ENCODE peak calls at places on chromosomes 1 and 21, in nine cellular contexts. L, W, F, M, I, N, T, R and X are unnamed samples.

GRCh38 chr1:234963180-234963903 is 165.3 kb downstream of the TOMM20 start:
- DNase-seq in T (peak; percentile 86), I (no peak), L (peak; percentile 89), F (no peak), N (peak; percentile 95), M (peak; percentile 93), W (no peak), R (peak; percentile 93), X (peak; percentile 98)

GRCh38 chr1:186429017-186429416 is 31.9 kb downstream of the PDC start:
- DNase-seq in L (no peak), T (no peak), N (no peak), W (no peak), R (no peak), M (no peak), F (no peak), I (no peak), X (no peak)

GRCh38 chr1:28144203-28145135 is 32.0 kb downstream of the PTAFR start:
- DNase-seq in T (no peak), F (no peak), L (peak; percentile 68), W (no peak), R (peak; percentile 73), I (no peak), M (peak; percentile 23), N (peak; percentile 80), X (peak; percentile 70)

GRCh38 chr1:29569971-29570634 is 333.8 kb downstream of the PTPRU start:
- DNase-seq in T (peak; percentile 94), L (no peak), M (no peak), W (no peak), N (peak; percentile 98), F (no peak), I (no peak), R (peak; percentile 95), X (no peak)

GRCh38 chr1:228830185-228830953 is 95.1 kb downstream of the RHOU start:
- DNase-seq in F (no peak), I (no peak), T (no peak), N (no peak), R (no peak), W (no peak), L (no peak), M (no peak), X (no peak)

GRCh38 chr1:228646717-228647522 is 88.4 kb upstream of the RHOU start:
- DNase-seq in W (no peak), F (peak; percentile 64), R (peak; percentile 54), T (no peak), M (peak; percentile 59), L (peak; percentile 69), N (peak; percentile 39), I (no peak), X (peak; percentile 54)

GRCh38 chr21:46202592-46203202 is 18.4 kb upstream of the SPATC1L start:
- DNase-seq in L (no peak), N (no peak), M (no peak), I (no peak), F (no peak), T (no peak), R (no peak), W (no peak), X (no peak)

GRCh38 chr1:89945852-89946476 is 48.9 kb upstream of the ZNF326 start:
- DNase-seq in I (no peak), M (no peak), L (no peak), R (peak; percentile 46), N (peak; percentile 85), T (no peak), F (no peak), W (no peak), X (no peak)

GRCh38 chr1:53944469-53945182 is 873 bp downstream of the IFT25 start:
- DNase-seq in F (peak; percentile 33), T (no peak), M (no peak), L (no peak), N (no peak), W (no peak), R (peak; percentile 20), I (no peak), X (peak; percentile 14)

GRCh38 chr1:108028841-108029401 is 63.9 kb upstream of the VAV3 start:
- DNase-seq in N (no peak), W (no peak), L (no peak), M (no peak), I (no peak), R (no peak), F (no peak), T (no peak), X (no peak)

DNA sequence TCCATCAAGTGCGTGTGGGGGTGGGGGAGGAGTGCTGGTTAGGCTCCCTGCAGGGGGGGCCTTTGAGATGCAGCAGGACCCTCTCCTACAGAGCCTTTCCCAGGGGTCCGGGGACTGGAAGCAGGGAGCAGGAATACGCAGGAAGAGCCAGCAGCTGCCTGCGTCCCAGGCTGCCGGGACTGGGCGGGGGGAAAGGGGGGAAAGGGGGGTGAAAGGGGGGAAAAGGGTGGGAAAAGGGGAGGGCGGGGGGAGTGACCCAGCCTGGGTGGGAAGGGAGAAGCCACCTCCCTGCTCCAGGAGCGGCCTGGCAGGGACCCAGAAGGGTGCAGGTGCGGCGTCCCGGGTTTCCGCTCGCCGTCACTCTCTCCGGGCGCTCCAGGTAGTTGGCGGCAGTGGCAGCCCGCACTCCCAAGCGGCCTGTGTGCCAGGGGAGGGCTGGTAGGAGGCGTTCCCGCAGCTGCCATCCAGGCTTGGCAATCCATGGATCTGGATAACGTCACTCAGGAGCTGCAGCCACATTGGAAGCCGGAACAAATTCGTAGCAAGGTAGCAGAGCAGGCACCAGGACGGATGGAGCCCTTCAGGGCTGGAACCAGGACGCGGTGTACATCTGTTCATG is 141.0 kb upstream of the NGF start:
- DNase-seq in N (no peak), T (no peak), M (no peak), I (no peak), R (no peak), L (no peak), F (no peak), W (no peak), X (no peak)
- TF ChIP-seq CTCF in N (no peak), T (no peak), M (no peak), I (no peak), R (no peak), L (no peak), F (no peak), W (no peak), X (no peak)

GRCh38 chr21:31515253-31515652 is 144.2 kb upstream of the SOD1 start:
- DNase-seq in I (no peak), F (no peak), M (no peak), N (no peak), W (no peak), T (no peak), R (no peak), L (no peak), X (no peak)

GRCh38 chr21:31518580-31518979 is 140.9 kb upstream of the SOD1 start:
- DNase-seq in M (no peak), R (no peak), I (no peak), T (no peak), L (no peak), N (no peak), F (no peak), W (no peak), X (no peak)

GRCh38 chr21:31517664-31518402 is 141.7 kb upstream of the SOD1 start:
- DNase-seq in I (no peak), T (no peak), L (no peak), F (no peak), W (no peak), N (no peak), R (no peak), M (no peak), X (no peak)

GRCh38 chr21:31511258-31511657 is 148.2 kb upstream of the SOD1 start:
- DNase-seq in M (no peak), R (no peak), I (no peak), T (no peak), W (no peak), L (no peak), N (no peak), F (no peak), X (no peak)

DNA sequence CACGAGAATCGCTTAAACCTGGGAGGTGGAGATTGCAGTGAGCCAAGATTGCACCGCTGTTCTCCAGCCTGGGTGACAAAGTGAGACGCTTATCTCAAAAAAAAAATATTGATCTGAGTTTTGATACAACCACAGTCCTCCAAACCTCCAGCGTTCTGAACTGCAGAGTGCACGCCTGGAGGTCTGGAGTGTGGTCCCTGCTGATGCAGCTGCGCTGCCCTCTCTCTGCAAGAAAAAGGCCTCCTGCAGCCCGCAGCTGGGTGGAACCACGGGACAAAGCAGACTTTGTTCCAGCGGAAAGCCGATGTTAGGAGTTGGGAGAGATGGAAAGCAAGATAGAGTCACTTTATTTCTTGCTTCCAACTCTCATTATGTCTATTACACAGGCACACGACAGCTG is 144.9 kb upstream of the SOD1 start:
- DNase-seq in T (no peak), M (no peak), R (no peak), I (no peak), W (peak; percentile 43), L (no peak), F (no peak), N (no peak), X (no peak)
- TF ChIP-seq CTCF in T (no peak), M (no peak), R (no peak), I (no peak), W (peak; percentile 30), L (no peak), F (no peak), N (no peak), X (no peak)

GRCh38 chr1:45828841-45829240 is 25.4 kb downstream of the MAST2 start:
- DNase-seq in M (no peak), L (no peak), R (no peak), T (no peak), N (no peak), F (no peak), W (no peak), I (no peak), X (no peak)

GRCh38 chr1:45822644-45823043 is 19.2 kb downstream of the MAST2 start:
- DNase-seq in M (no peak), L (no peak), N (no peak), F (no peak), W (no peak), I (no peak), T (no peak), R (no peak), X (no peak)

GRCh38 chr1:45820797-45821196 is 17.4 kb downstream of the MAST2 start:
- DNase-seq in F (no peak), N (no peak), M (no peak), R (peak; percentile 48), I (no peak), T (no peak), L (no peak), W (no peak), X (no peak)

GRCh38 chr1:45827256-45827655 is 23.8 kb downstream of the MAST2 start:
- DNase-seq in L (no peak), R (no peak), M (no peak), I (no peak), F (no peak), T (no peak), W (no peak), N (no peak), X (no peak)

GRCh38 chr1:45824607-45825006 is 21.2 kb downstream of the MAST2 start:
- DNase-seq in F (no peak), L (no peak), M (no peak), I (no peak), T (no peak), W (no peak), R (no peak), N (no peak), X (no peak)
- TF ChIP-seq CTCF in F (no peak), L (no peak), M (no peak), I (no peak), T (no peak), W (no peak), R (no peak), N (peak; percentile 10), X (no peak)

DNA sequence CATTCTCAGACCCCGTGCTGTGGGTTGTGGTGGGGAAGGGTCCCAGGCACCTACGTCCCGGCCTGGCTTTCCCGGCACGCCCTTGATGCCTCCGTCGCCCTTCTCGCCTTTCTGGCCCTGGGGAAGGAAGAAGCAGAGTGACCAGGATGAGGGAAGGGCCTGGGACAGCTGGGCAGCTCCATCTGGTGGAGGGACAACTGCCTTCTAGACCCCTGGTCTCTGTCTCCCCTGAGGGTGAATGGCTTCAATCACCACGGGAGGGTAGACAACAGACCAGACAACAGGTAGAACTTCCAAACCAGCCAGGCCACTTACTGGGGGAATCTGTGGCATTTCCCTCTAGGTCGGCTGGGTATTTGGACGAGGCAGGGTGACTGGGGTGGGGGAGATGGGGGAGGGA is 11.9 kb downstream of the COL16A1 start:
- DNase-seq in F (no peak), W (no peak), M (no peak), R (no peak), L (no peak), I (no peak), N (no peak), T (no peak), X (no peak)
- TF ChIP-seq CTCF in F (no peak), W (no peak), M (no peak), R (no peak), L (no peak), I (no peak), N (peak; percentile 10), T (no peak), X (no peak)